ENCODE peak calls at places on chromosome 21, in nine cellular contexts. One of them, this sample, is unnamed.

GRCh38 chr21:37675202-37675801 is 241.0 kb downstream of the KCNJ6 start:
- DNase-seq in IMR-90: peak
- DNase-seq in neural crest cell: peak
- DNase-seq in lung: peak
- DNase-seq in brain microvascular endothelial cell: peak
- DNase-seq in kidney: peak
- DNase-seq in NB4: peak
- DNase-seq in psoas muscle: peak
- DNase-seq in coronary artery: no peak
- DNase-seq in this sample: no peak

GRCh38 chr21:44947111-44947929 is 7.5 kb downstream of the SLX9 start:
- DNase-seq in IMR-90: no peak
- DNase-seq in neural crest cell: no peak
- DNase-seq in lung: no peak
- DNase-seq in brain microvascular endothelial cell: no peak
- DNase-seq in kidney: peak
- DNase-seq in NB4: no peak
- DNase-seq in psoas muscle: peak
- DNase-seq in coronary artery: no peak
- DNase-seq in this sample: peak

GRCh38 chr21:33569986-33570385 is 18.5 kb downstream of the DONSON start:
- DNase-seq in IMR-90: no peak
- DNase-seq in neural crest cell: no peak
- DNase-seq in lung: no peak
- DNase-seq in brain microvascular endothelial cell: no peak
- DNase-seq in kidney: no peak
- DNase-seq in NB4: no peak
- DNase-seq in psoas muscle: no peak
- DNase-seq in coronary artery: no peak
- DNase-seq in this sample: no peak

GRCh38 chr21:16279658-16280581 is 550.1 kb downstream of the USP25 start:
- DNase-seq in IMR-90: peak
- DNase-seq in neural crest cell: peak
- DNase-seq in lung: no peak
- DNase-seq in brain microvascular endothelial cell: peak
- DNase-seq in kidney: peak
- DNase-seq in NB4: no peak
- DNase-seq in psoas muscle: peak
- DNase-seq in coronary artery: peak
- DNase-seq in this sample: no peak

GRCh38 chr21:37551406-37552355 is 185.1 kb downstream of the DYRK1A start:
- DNase-seq in IMR-90: no peak
- DNase-seq in neural crest cell: no peak
- DNase-seq in lung: peak
- DNase-seq in brain microvascular endothelial cell: peak
- DNase-seq in kidney: no peak
- DNase-seq in NB4: no peak
- DNase-seq in psoas muscle: peak
- DNase-seq in coronary artery: no peak
- DNase-seq in this sample: no peak

GRCh38 chr21:25457411-25457810 is 149.9 kb downstream of the MRPL39 start:
- DNase-seq in IMR-90: peak
- DNase-seq in neural crest cell: no peak
- DNase-seq in lung: no peak
- DNase-seq in brain microvascular endothelial cell: peak
- DNase-seq in kidney: no peak
- DNase-seq in NB4: peak
- DNase-seq in psoas muscle: no peak
- DNase-seq in coronary artery: no peak
- DNase-seq in this sample: no peak

GRCh38 chr21:33885158-33885514 is 30.5 kb downstream of the ATP5PO start:
- DNase-seq in IMR-90: no peak
- DNase-seq in neural crest cell: no peak
- DNase-seq in lung: no peak
- DNase-seq in brain microvascular endothelial cell: no peak
- DNase-seq in kidney: no peak
- DNase-seq in NB4: no peak
- DNase-seq in psoas muscle: no peak
- DNase-seq in coronary artery: no peak
- DNase-seq in this sample: no peak

GRCh38 chr21:26710155-26710554 is 135.1 kb downstream of the ADAMTS1 start:
- DNase-seq in IMR-90: no peak
- DNase-seq in neural crest cell: no peak
- DNase-seq in lung: no peak
- DNase-seq in brain microvascular endothelial cell: no peak
- DNase-seq in kidney: no peak
- DNase-seq in NB4: no peak
- DNase-seq in psoas muscle: no peak
- DNase-seq in coronary artery: no peak
- DNase-seq in this sample: no peak

GRCh38 chr21:43585924-43586411 is 73.3 kb downstream of the HSF2BP start:
- DNase-seq in IMR-90: peak
- DNase-seq in neural crest cell: no peak
- DNase-seq in lung: peak
- DNase-seq in brain microvascular endothelial cell: peak
- DNase-seq in kidney: no peak
- DNase-seq in NB4: peak
- DNase-seq in psoas muscle: no peak
- DNase-seq in coronary artery: peak
- DNase-seq in this sample: no peak

GRCh38 chr21:37667380-37667779 is 248.9 kb downstream of the KCNJ6 start:
- DNase-seq in IMR-90: no peak
- DNase-seq in neural crest cell: no peak
- DNase-seq in lung: no peak
- DNase-seq in brain microvascular endothelial cell: no peak
- DNase-seq in kidney: no peak
- DNase-seq in NB4: no peak
- DNase-seq in psoas muscle: no peak
- DNase-seq in coronary artery: no peak
- DNase-seq in this sample: no peak

GRCh38 chr21:26449161-26449560 is 123.9 kb downstream of the CYYR1 start:
- DNase-seq in IMR-90: peak
- DNase-seq in neural crest cell: no peak
- DNase-seq in lung: no peak
- DNase-seq in brain microvascular endothelial cell: peak
- DNase-seq in kidney: no peak
- DNase-seq in NB4: no peak
- DNase-seq in psoas muscle: no peak
- DNase-seq in coronary artery: no peak
- DNase-seq in this sample: no peak

GRCh38 chr21:46096997-46097825 is 701 bp upstream of the COL6A2 start:
- DNase-seq in IMR-90: no peak
- DNase-seq in neural crest cell: no peak
- DNase-seq in lung: no peak
- DNase-seq in brain microvascular endothelial cell: no peak
- DNase-seq in kidney: peak
- DNase-seq in NB4: no peak
- DNase-seq in psoas muscle: peak
- DNase-seq in coronary artery: peak
- DNase-seq in this sample: peak

GRCh38 chr21:15051652-15052554 is 12.9 kb downstream of the NRIP1 start:
- DNase-seq in IMR-90: peak
- DNase-seq in neural crest cell: no peak
- DNase-seq in lung: no peak
- DNase-seq in brain microvascular endothelial cell: peak
- DNase-seq in kidney: no peak
- DNase-seq in NB4: no peak
- DNase-seq in psoas muscle: no peak
- DNase-seq in coronary artery: no peak
- DNase-seq in this sample: no peak

GRCh38 chr21:18070392-18070791 is 174.2 kb upstream of the CHODL start:
- DNase-seq in IMR-90: no peak
- DNase-seq in neural crest cell: no peak
- DNase-seq in lung: no peak
- DNase-seq in brain microvascular endothelial cell: no peak
- DNase-seq in kidney: no peak
- DNase-seq in NB4: no peak
- DNase-seq in psoas muscle: no peak
- DNase-seq in coronary artery: no peak
- DNase-seq in this sample: no peak

GRCh38 chr21:26100573-26100972 is 70.0 kb downstream of the APP start:
- DNase-seq in IMR-90: no peak
- DNase-seq in neural crest cell: no peak
- DNase-seq in lung: no peak
- DNase-seq in brain microvascular endothelial cell: no peak
- DNase-seq in kidney: no peak
- DNase-seq in NB4: no peak
- DNase-seq in psoas muscle: no peak
- DNase-seq in coronary artery: no peak
- DNase-seq in this sample: no peak

GRCh38 chr21:15514073-15514946 is 215.5 kb upstream of the USP25 start:
- DNase-seq in IMR-90: no peak
- DNase-seq in neural crest cell: no peak
- DNase-seq in lung: no peak
- DNase-seq in brain microvascular endothelial cell: no peak
- DNase-seq in kidney: no peak
- DNase-seq in NB4: no peak
- DNase-seq in psoas muscle: no peak
- DNase-seq in coronary artery: no peak
- DNase-seq in this sample: no peak

GRCh38 chr21:45539796-45540600 is 2.2 kb downstream of the SLC19A1 start:
- DNase-seq in IMR-90: no peak
- DNase-seq in neural crest cell: no peak
- DNase-seq in lung: no peak
- DNase-seq in brain microvascular endothelial cell: no peak
- DNase-seq in kidney: peak
- DNase-seq in NB4: no peak
- DNase-seq in psoas muscle: no peak
- DNase-seq in coronary artery: peak
- DNase-seq in this sample: peak

GRCh38 chr21:44710294-44710665 is 1.1 kb downstream of the TSPEAR start:
- DNase-seq in IMR-90: no peak
- DNase-seq in neural crest cell: no peak
- DNase-seq in lung: no peak
- DNase-seq in brain microvascular endothelial cell: no peak
- DNase-seq in kidney: no peak
- DNase-seq in NB4: no peak
- DNase-seq in psoas muscle: no peak
- DNase-seq in coronary artery: peak
- DNase-seq in this sample: peak

GRCh38 chr21:30839304-30839703 is 9.7 kb upstream of the KRTAP7-1 start:
- DNase-seq in IMR-90: no peak
- DNase-seq in neural crest cell: peak
- DNase-seq in lung: no peak
- DNase-seq in brain microvascular endothelial cell: peak
- DNase-seq in kidney: no peak
- DNase-seq in NB4: peak
- DNase-seq in psoas muscle: no peak
- DNase-seq in coronary artery: no peak
- DNase-seq in this sample: no peak
- TF ChIP-seq CTCF in IMR-90: no peak
- TF ChIP-seq CTCF in neural crest cell: peak
- TF ChIP-seq CTCF in lung: no peak
- TF ChIP-seq CTCF in brain microvascular endothelial cell: peak
- TF ChIP-seq CTCF in kidney: peak
- TF ChIP-seq CTCF in NB4: peak
- TF ChIP-seq CTCF in psoas muscle: no peak
- TF ChIP-seq CTCF in coronary artery: no peak
- TF ChIP-seq CTCF in this sample: peak

DNA sequence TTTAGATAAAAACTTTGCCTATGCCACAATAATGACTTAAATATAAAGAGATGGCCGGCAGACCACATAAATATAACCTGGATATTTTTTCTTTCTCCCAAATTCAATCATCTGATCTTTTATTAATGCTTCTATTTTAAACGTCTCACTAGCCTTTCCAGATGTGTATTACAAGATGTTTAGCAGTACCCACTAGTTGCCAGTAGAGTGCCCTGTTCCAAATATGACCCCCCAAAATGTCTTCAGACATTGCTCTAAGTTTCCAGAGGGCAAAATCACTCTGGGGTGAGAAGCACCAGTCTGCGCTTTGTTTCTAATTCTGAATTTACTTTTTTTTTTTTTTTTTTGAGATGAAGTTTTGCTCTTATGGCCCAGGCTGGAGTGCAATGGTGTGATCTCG is 268.1 kb downstream of the GRIK1 start:
- DNase-seq in IMR-90: no peak
- DNase-seq in neural crest cell: no peak
- DNase-seq in lung: no peak
- DNase-seq in brain microvascular endothelial cell: no peak
- DNase-seq in kidney: no peak
- DNase-seq in NB4: peak
- DNase-seq in psoas muscle: no peak
- DNase-seq in coronary artery: no peak
- DNase-seq in this sample: no peak
- TF ChIP-seq CTCF in IMR-90: no peak
- TF ChIP-seq CTCF in neural crest cell: no peak
- TF ChIP-seq CTCF in lung: no peak
- TF ChIP-seq CTCF in brain microvascular endothelial cell: peak
- TF ChIP-seq CTCF in kidney: no peak
- TF ChIP-seq CTCF in NB4: no peak
- TF ChIP-seq CTCF in psoas muscle: no peak
- TF ChIP-seq CTCF in coronary artery: no peak
- TF ChIP-seq CTCF in this sample: peak

DNA sequence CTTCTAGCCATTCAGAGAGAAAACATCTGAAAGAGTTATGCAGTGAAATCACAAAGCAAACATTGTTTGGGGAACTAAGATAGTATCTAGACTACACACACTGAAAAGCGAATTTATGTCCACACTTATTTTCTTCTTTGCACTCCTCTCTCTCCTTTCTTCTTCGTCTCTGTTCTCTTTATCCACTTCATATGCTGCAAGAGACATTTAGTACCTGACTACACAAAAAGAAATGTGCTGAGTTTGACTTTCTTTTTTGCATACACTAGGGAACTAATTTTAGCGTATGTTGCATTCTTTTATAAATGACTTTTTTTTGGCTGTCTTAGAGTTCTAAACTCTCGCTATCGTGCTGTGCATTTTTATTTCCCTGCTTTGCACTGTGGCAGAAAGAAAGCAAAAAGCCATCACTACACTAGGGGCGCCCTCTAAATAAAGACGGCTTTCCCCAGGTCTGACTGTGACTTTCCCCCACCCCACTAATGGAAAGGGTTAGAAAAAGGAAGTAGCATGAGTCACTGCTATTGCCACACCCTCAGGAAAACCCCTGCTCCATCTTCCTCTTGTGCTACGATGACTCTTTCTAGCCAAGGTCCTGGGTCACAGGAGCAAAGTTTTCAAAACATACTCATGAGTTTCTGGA is 65.7 kb downstream of the MAP3K7CL start:
- DNase-seq in IMR-90: peak
- DNase-seq in neural crest cell: no peak
- DNase-seq in lung: peak
- DNase-seq in brain microvascular endothelial cell: peak
- DNase-seq in kidney: no peak
- DNase-seq in NB4: peak
- DNase-seq in psoas muscle: no peak
- DNase-seq in coronary artery: no peak
- DNase-seq in this sample: no peak
- TF ChIP-seq CTCF in IMR-90: peak
- TF ChIP-seq CTCF in neural crest cell: peak
- TF ChIP-seq CTCF in lung: no peak
- TF ChIP-seq CTCF in brain microvascular endothelial cell: peak
- TF ChIP-seq CTCF in kidney: no peak
- TF ChIP-seq CTCF in NB4: peak
- TF ChIP-seq CTCF in psoas muscle: no peak
- TF ChIP-seq CTCF in coronary artery: no peak
- TF ChIP-seq CTCF in this sample: peak

DNA sequence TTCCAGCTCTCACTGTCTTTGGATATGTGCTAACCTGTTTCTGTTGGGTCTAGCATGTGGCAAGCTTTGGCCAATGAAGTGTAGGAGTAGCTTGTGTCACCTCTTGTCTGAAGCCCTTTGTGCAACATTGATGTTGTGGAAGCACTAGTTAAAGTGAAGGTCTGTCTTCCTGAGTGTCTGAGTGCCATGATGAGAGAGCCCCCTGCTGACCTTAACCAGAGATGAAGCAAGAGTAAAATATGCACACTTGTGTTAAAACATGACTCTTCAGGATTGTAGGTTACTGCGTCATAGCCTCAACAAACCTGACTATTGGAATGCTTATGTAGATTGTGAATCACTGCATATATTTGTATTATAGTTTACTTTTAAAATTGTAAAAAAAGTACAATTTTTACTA is 103.7 kb downstream of the NCAM2 start:
- DNase-seq in IMR-90: peak
- DNase-seq in neural crest cell: peak
- DNase-seq in lung: no peak
- DNase-seq in brain microvascular endothelial cell: peak
- DNase-seq in kidney: no peak
- DNase-seq in NB4: peak
- DNase-seq in psoas muscle: no peak
- DNase-seq in coronary artery: no peak
- DNase-seq in this sample: no peak
- TF ChIP-seq CTCF in IMR-90: peak
- TF ChIP-seq CTCF in neural crest cell: peak
- TF ChIP-seq CTCF in lung: no peak
- TF ChIP-seq CTCF in brain microvascular endothelial cell: peak
- TF ChIP-seq CTCF in kidney: no peak
- TF ChIP-seq CTCF in NB4: peak
- TF ChIP-seq CTCF in psoas muscle: no peak
- TF ChIP-seq CTCF in coronary artery: no peak
- TF ChIP-seq CTCF in this sample: peak

This sample was measured in chondrocyte.